ENCODE peak calls at places on chromosomes 3 and 15, in four cellular contexts. J is H1, C is tibial nerve, A is gastrocnemius medialis. Q is an unnamed sample.
A peak's percentile ranks its signal among the peaks of the same experiment; 100 is the strongest.

GRCh38 chr3:48125026-48125704 is 63.1 kb downstream of the CDC25A start:
- DNase-seq in J (no peak), C (no peak), A (no peak), Q (peak; percentile 53)

GRCh38 chr3:13107661-13108060 is 34.4 kb upstream of the IQSEC1 start:
- DNase-seq in J (no peak), C (no peak), A (no peak), Q (no peak)

GRCh38 chr3:181176610-181177009 is 187.1 kb upstream of the DNAJC19 start:
- DNase-seq in J (no peak), C (peak; percentile 77), A (peak; percentile 32), Q (no peak)

GRCh38 chr3:71863563-71864190 is 78.7 kb upstream of the PROK2 start:
- DNase-seq in J (no peak), C (no peak), A (no peak), Q (no peak)

GRCh38 chr15:66294932-66295235 is 1.5 kb downstream of the DIS3L start:
- DNase-seq in J (no peak), C (no peak), A (no peak), Q (peak; percentile 16)

GRCh38 chr3:33491697-33492096 is 51.5 kb upstream of the UBP1 start:
- DNase-seq in J (no peak), C (no peak), A (no peak), Q (no peak)

GRCh38 chr3:45943207-45943846 is at the start of gene CXCR6:
- DNase-seq in J (no peak), C (no peak), A (no peak), Q (no peak)

GRCh38 chr15:69265347-69265955 is 33.3 kb upstream of the PAQR5 start:
- DNase-seq in J (no peak), C (peak; percentile 33), A (no peak), Q (no peak)

GRCh38 chr3:134333522-134334181 is 40.6 kb downstream of the AMOTL2 start:
- DNase-seq in J (no peak), C (no peak), A (no peak), Q (no peak)

GRCh38 chr3:176359211-176359610 is 838.1 kb downstream of the TBL1XR1 start:
- DNase-seq in J (no peak), C (no peak), A (no peak), Q (no peak)

GRCh38 chr3:49616491-49616941 is 57.6 kb upstream of the APEH start:
- DNase-seq in J (peak; percentile 56), C (no peak), A (no peak), Q (no peak)

GRCh38 chr15:48494646-48495045 is 150.9 kb downstream of the FBN1 start:
- DNase-seq in J (no peak), C (no peak), A (no peak), Q (no peak)

GRCh38 chr3:48926425-48927392 is 8.1 kb downstream of the ARIH2 start:
- DNase-seq in J (no peak), C (no peak), A (peak; percentile 27), Q (no peak)

GRCh38 chr3:89165636-89166312 is 58.4 kb downstream of the EPHA3 start:
- DNase-seq in J (no peak), C (no peak), A (no peak), Q (no peak)

GRCh38 chr15:65211157-65211982 is at the start of gene CILP:
- DNase-seq in J (no peak), C (peak; percentile 40), A (peak; percentile 69), Q (no peak)

GRCh38 chr3:32077260-32078084 is 28.9 kb upstream of the GPD1L start:
- DNase-seq in J (peak; percentile 45), C (no peak), A (no peak), Q (no peak)

GRCh38 chr15:41561777-41562145 is 2.7 kb downstream of the TYRO3 start:
- DNase-seq in J (peak; percentile 63), C (peak; percentile 50), A (peak; percentile 51), Q (no peak)

GRCh38 chr3:57391767-57392166 is 99.3 kb upstream of the ASB14 start:
- DNase-seq in J (no peak), C (no peak), A (no peak), Q (no peak)

GRCh38 chr15:77542491-77543001 is 90.2 kb downstream of the LINGO1 start:
- DNase-seq in J (no peak), C (no peak), A (no peak), Q (peak; percentile 38)

GRCh38 chr15:90501898-90502297 is 27.8 kb upstream of the CRTC3 start:
- DNase-seq in J (no peak), C (no peak), A (no peak), Q (no peak)

GRCh38 chr3:7874116-7874515 is 627.5 kb upstream of the LMCD1 start:
- DNase-seq in J (no peak), C (no peak), A (no peak), Q (no peak)

GRCh38 chr3:178200316-178200715 is 335.9 kb upstream of the KCNMB2 start:
- DNase-seq in J (no peak), C (no peak), A (no peak), Q (no peak)

GRCh38 chr3:38588276-38588971 is 61.1 kb downstream of the SCN5A start:
- DNase-seq in J (peak; percentile 32), C (no peak), A (no peak), Q (no peak)

GRCh38 chr3:122458992-122459391 is 43.1 kb upstream of the WDR5B start:
- DNase-seq in J (no peak), C (no peak), A (no peak), Q (peak; percentile 6)

GRCh38 chr3:195093731-195094130 is 177.2 kb downstream of the XXYLT1 start:
- DNase-seq in J (no peak), C (no peak), A (no peak), Q (no peak)

GRCh38 chr3:195096053-195096452 is 174.9 kb downstream of the XXYLT1 start:
- DNase-seq in J (no peak), C (no peak), A (no peak), Q (no peak)

GRCh38 chr3:195094211-195094921 is 176.6 kb downstream of the XXYLT1 start:
- DNase-seq in J (no peak), C (no peak), A (no peak), Q (no peak)

GRCh38 chr3:195095704-195096036 is 175.3 kb downstream of the XXYLT1 start:
- DNase-seq in J (no peak), C (no peak), A (no peak), Q (no peak)

DNA sequence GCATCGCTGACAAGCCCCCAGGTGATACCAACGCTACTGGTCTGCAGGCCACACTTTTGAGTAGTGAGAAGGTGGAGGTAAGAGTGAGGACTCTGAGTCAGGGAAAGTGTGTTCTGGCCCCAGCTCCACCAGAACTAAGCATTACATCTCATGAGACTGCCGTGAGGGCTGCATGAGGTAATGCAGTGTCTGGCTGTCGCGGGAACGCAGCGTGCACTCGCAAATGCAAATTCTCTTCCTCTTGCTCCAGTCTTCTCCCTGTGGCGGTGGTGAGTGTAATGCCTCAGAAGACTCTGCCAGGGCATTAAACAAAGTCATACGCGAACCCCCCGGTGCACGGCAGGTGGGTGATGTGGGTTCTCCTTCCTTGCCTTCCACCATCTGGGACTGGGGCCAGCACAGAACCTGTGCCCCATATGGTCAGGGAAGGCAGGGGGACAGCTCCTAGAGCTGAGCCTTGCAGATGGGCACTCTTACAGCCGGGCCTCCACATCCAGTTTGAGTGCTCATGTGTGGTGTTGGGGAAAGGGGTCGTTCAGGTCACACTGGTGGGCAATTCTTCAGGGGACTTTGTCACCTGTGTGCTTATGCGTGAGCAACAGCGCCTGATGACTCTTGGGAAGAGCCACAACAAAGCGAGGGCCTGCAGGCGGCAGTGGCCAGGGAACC is 175.8 kb downstream of the XXYLT1 start:
- DNase-seq in J (no peak), C (no peak), A (no peak), Q (no peak)
- TF ChIP-seq POLR2A in J (no peak), C (no peak), A (no peak), Q (no peak)

GRCh38 chr15:60392601-60392985 is 5.2 kb downstream of the ANXA2 start:
- DNase-seq in J (no peak), C (no peak), A (no peak), Q (no peak)

GRCh38 chr15:60391722-60392340 is 6.0 kb downstream of the ANXA2 start:
- DNase-seq in J (no peak), C (no peak), A (no peak), Q (no peak)

GRCh38 chr15:60395276-60396011 is 2.3 kb downstream of the ANXA2 start:
- DNase-seq in J (no peak), C (no peak), A (no peak), Q (no peak)

GRCh38 chr15:60390931-60391501 is 6.8 kb downstream of the ANXA2 start:
- DNase-seq in J (no peak), C (no peak), A (peak; percentile 75), Q (no peak)

DNA sequence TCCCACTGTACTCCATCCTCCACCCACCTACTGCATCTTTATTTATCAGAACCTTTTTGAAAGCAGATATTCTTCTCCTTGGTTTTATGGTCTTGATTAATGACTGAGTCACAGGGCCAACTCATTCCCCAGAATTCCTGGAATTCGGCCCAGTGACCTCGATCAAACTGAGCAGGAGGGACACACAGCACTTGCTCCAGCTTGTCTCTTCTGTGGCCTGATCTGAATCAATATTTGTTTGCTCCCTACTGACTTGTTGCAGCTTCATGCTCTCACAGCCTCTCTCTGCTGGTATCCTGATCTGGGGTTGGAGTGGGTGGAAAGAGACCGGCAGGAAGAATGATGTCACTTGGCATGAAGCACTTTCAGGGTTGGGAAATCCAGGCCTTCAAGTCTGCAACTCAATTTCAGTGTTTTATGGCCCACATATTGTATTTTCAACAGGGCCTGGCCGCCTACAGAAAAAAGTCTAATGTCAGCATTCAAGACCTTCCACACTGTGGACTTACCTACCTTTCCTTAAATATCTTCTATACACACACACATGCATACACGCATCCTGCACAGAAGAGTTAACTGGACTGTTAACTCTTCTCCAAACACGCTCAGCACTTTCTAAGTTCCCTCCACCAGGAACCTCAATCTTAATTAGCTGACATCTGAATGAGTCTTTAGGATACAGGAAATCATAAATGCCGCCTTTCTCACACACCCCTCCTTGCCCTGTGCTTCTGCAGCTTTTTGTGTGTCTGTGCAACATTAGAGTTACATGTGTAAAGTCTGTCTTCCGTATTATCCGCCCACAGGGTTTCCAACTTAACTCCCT is 4.6 kb downstream of the ANXA2 start:
- DNase-seq in J (no peak), C (peak; percentile 81), A (peak; percentile 79), Q (no peak)
- TF ChIP-seq POLR2A in J (peak; percentile 53), C (no peak), A (no peak), Q (no peak)

DNA sequence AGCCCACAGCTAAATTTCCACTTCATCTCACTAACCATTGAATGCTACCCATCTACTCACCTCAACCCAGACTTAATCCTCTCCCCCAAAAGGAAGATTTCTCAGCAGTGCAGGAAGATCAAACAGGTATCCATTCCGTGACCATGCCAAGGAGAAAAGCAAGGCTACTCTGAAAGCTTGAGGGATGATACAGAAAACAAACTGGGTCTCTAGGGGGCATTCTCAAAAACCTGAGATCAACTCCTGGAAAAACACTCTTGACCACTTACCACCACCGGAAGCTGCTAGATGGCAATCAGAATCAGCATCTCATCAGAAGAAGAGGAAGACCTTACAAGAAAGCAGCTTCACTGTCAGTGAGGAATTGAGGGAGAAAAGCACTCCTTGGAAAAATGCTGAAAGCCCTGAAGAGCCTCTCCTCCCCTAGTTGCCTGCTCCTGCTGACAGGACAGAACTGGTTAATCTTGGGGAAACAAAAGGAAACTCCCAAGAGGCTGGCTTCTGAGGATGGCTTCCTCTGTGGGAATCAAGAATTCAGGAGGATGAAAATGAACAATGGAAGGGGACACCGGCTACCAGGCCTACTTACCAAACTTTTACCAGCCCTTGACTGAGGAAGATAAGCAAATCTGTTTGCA is at the start of gene ATP8B4:
- DNase-seq in J (no peak), C (no peak), A (no peak), Q (no peak)
- TF ChIP-seq POLR2A in J (no peak), C (no peak), A (no peak), Q (no peak)

DNA sequence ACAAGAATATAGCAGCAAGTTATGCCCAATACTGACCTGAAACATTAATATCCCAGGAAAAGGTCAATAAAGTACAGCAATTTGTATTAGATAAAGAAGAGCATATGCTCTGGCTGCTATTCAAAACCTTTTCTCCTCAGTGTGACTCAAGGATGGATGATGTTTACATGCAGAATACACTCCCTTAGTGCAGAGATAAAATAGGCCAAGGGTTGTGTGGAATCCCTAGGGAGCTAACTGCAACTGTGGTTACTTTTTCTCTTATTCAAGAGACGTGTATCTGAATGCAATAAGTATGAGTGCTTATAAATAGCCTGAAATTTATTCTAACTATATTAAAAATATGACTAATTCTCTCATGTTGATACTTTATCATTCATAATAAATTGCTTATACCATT is 78.6 kb downstream of the SLC9A9 start:
- DNase-seq in J (no peak), C (no peak), A (no peak), Q (no peak)
- TF ChIP-seq POLR2A in J (no peak), C (no peak), A (no peak), Q (no peak)

Q was measured in H54.